ENCODE peak calls at places on chromosomes 12 and 14, in ten cellular contexts. K is HepG2, O is aorta, D is neuronal stem cell, V is foreskin fibroblast, X is tibial nerve, G is GM23338, S is psoas muscle, H is heart left ventricle, A is AG09309. U is an unnamed sample.

GRCh38 chr12:48351022-48351708 is 446 bp upstream of the ZNF641 start:
- DNase-seq in V (peak), X (peak), S (peak), H (no peak), K (peak), D (peak), G (peak), A (peak), O (peak), U (peak)

GRCh38 chr12:118418385-118419057 is 42.2 kb downstream of the SUDS3 start:
- DNase-seq in D (no peak), S (no peak), O (no peak), A (no peak), K (peak), H (no peak), V (no peak), X (no peak), G (no peak), U (no peak)

GRCh38 chr14:100873083-100873482 is 30.4 kb downstream of the RTL1 start:
- DNase-seq in H (peak), X (no peak), V (peak), G (no peak), K (no peak), A (no peak), O (peak), S (peak), D (no peak), U (no peak)

GRCh38 chr12:55296469-55296868 is at the start of gene OR6C6:
- DNase-seq in H (no peak), V (no peak), S (no peak), A (no peak), O (no peak), G (no peak), X (no peak), D (no peak), K (no peak), U (no peak)

GRCh38 chr12:43675048-43675904 is 83.3 kb downstream of the PUS7L start:
- DNase-seq in X (no peak), O (no peak), G (peak), S (no peak), K (no peak), H (peak), V (no peak), A (no peak), D (no peak), U (no peak)

GRCh38 chr14:105138021-105138541 is 30.5 kb downstream of the JAG2 start:
- DNase-seq in V (no peak), K (no peak), G (no peak), A (no peak), H (peak), D (no peak), O (peak), S (no peak), X (no peak), U (no peak)

GRCh38 chr12:132475304-132476037 is 14.5 kb upstream of the FBRSL1 start:
- DNase-seq in O (no peak), G (no peak), H (peak), D (no peak), X (no peak), K (no peak), S (peak), A (no peak), V (no peak), U (no peak)

GRCh38 chr12:54147186-54147585 is 41.6 kb downstream of the SMUG1 start:
- DNase-seq in A (no peak), V (peak), G (no peak), X (peak), S (no peak), D (no peak), H (no peak), K (no peak), O (peak), U (no peak)

GRCh38 chr14:77011226-77011762 is 17.2 kb downstream of the IRF2BPL start:
- DNase-seq in O (no peak), A (no peak), S (no peak), G (no peak), K (no peak), D (no peak), H (no peak), V (no peak), X (no peak), U (no peak)

GRCh38 chr14:28966416-28967233 is 200.0 kb downstream of the FOXG1 start:
- DNase-seq in X (no peak), K (no peak), V (no peak), G (no peak), H (no peak), O (no peak), S (no peak), D (no peak), A (no peak), U (no peak)

GRCh38 chr12:20486233-20486632 is 117.9 kb downstream of the PDE3A start:
- DNase-seq in S (no peak), V (peak), G (peak), X (no peak), K (no peak), H (no peak), D (no peak), A (no peak), O (no peak), U (no peak)

GRCh38 chr12:556498-556897 is 96.8 kb downstream of the B4GALNT3 start:
- DNase-seq in G (no peak), S (no peak), D (no peak), H (peak), K (no peak), X (no peak), O (no peak), A (no peak), V (no peak), U (no peak)

GRCh38 chr12:123223241-123223668 is 9.7 kb downstream of the MPHOSPH9 start:
- DNase-seq in H (no peak), D (no peak), X (no peak), V (no peak), G (no peak), O (no peak), A (no peak), K (no peak), S (no peak), U (no peak)

GRCh38 chr14:102930138-102930752 is 7.8 kb downstream of the AMN start:
- DNase-seq in S (peak), D (no peak), A (no peak), K (no peak), O (no peak), H (no peak), X (no peak), V (peak), G (peak), U (no peak)

GRCh38 chr14:75477881-75478280 is 44.4 kb upstream of the BATF start:
- DNase-seq in A (no peak), V (no peak), K (no peak), O (no peak), D (no peak), G (no peak), X (no peak), H (no peak), S (no peak), U (no peak)

GRCh38 chr14:20604291-20604690 is 13.1 kb upstream of the RNASE12 start:
- DNase-seq in K (no peak), X (no peak), A (no peak), H (no peak), V (no peak), S (no peak), G (no peak), O (no peak), D (no peak), U (no peak)

GRCh38 chr14:77603654-77604270 is 12.7 kb downstream of the SPTLC2 start:
- DNase-seq in S (peak), K (peak), D (no peak), V (peak), H (peak), A (no peak), G (no peak), O (no peak), X (no peak), U (no peak)

GRCh38 chr14:36281309-36281708 is 39.1 kb downstream of the MBIP start:
- DNase-seq in A (no peak), K (peak), H (no peak), D (no peak), O (no peak), S (no peak), G (peak), V (no peak), X (no peak), U (no peak)

GRCh38 chr12:128424931-128425431 is 158.0 kb downstream of the TMEM132C start:
- DNase-seq in S (no peak), K (no peak), D (no peak), G (no peak), O (no peak), A (no peak), H (no peak), V (no peak), X (no peak), U (no peak)

GRCh38 chr12:127926004-127926403 is 341.0 kb upstream of the TMEM132C start:
- DNase-seq in X (no peak), K (no peak), D (peak), V (peak), H (no peak), O (no peak), A (no peak), S (no peak), G (peak), U (no peak)

GRCh38 chr12:14289596-14289995 is 75.9 kb upstream of the ATF7IP start:
- DNase-seq in O (no peak), H (no peak), A (no peak), V (no peak), D (no peak), K (no peak), X (no peak), S (no peak), G (no peak), U (no peak)

GRCh38 chr12:132595183-132595582 is 15.2 kb downstream of the LRCOL1 start:
- DNase-seq in D (no peak), S (no peak), A (no peak), G (no peak), K (no peak), H (peak), O (no peak), V (no peak), X (no peak), U (no peak)

GRCh38 chr14:105877645-105878044 is 351.3 kb downstream of the TMEM121 start:
- DNase-seq in X (no peak), K (no peak), S (peak), V (no peak), O (peak), D (no peak), G (no peak), H (peak), A (no peak), U (no peak)

GRCh38 chr12:46318037-46318436 is 49.2 kb upstream of the SLC38A1 start:
- DNase-seq in X (no peak), D (no peak), V (no peak), K (no peak), S (no peak), G (no peak), O (no peak), H (no peak), A (no peak), U (no peak)

GRCh38 chr12:121142171-121142950 is 9.7 kb downstream of the P2RX7 start:
- DNase-seq in K (no peak), O (no peak), S (no peak), H (no peak), X (no peak), D (no peak), A (no peak), V (no peak), G (no peak), U (no peak)

GRCh38 chr12:121139301-121139700 is 6.6 kb downstream of the P2RX7 start:
- DNase-seq in S (no peak), D (no peak), K (no peak), G (no peak), V (no peak), H (no peak), X (no peak), A (no peak), O (no peak), U (no peak)

GRCh38 chr12:121144416-121144914 is 11.8 kb downstream of the P2RX7 start:
- DNase-seq in H (no peak), O (no peak), A (no peak), G (no peak), K (no peak), S (no peak), D (no peak), V (peak), X (no peak), U (peak)

GRCh38 chr12:121145221-121145620 is 12.5 kb downstream of the P2RX7 start:
- DNase-seq in A (no peak), K (no peak), H (no peak), G (no peak), D (no peak), X (no peak), S (no peak), O (no peak), V (peak), U (no peak)
- H3K4me3 ChIP-seq in A (no peak), K (no peak), H (no peak), G (no peak), D (no peak), X (no peak), S (no peak), O (no peak), V (no peak), U (no peak)

GRCh38 chr12:6964605-6965025 is 5.8 kb downstream of the PHB2 start:
- DNase-seq in A (no peak), G (no peak), S (no peak), X (no peak), D (no peak), V (no peak), K (no peak), H (no peak), O (peak), U (no peak)

GRCh38 chr12:6963741-6964446 is 6.6 kb downstream of the PHB2 start:
- DNase-seq in K (no peak), X (no peak), H (no peak), G (no peak), D (no peak), O (peak), V (no peak), A (no peak), S (no peak), U (no peak)

GRCh38 chr12:6966351-6966750 is 4.1 kb downstream of the PHB2 start:
- DNase-seq in S (no peak), V (peak), O (peak), X (no peak), K (no peak), G (no peak), H (no peak), A (no peak), D (no peak), U (no peak)

GRCh38 chr12:6965714-6966113 is 4.8 kb downstream of the PHB2 start:
- DNase-seq in O (peak), S (no peak), G (no peak), K (no peak), X (no peak), A (no peak), D (no peak), H (no peak), V (no peak), U (no peak)

DNA sequence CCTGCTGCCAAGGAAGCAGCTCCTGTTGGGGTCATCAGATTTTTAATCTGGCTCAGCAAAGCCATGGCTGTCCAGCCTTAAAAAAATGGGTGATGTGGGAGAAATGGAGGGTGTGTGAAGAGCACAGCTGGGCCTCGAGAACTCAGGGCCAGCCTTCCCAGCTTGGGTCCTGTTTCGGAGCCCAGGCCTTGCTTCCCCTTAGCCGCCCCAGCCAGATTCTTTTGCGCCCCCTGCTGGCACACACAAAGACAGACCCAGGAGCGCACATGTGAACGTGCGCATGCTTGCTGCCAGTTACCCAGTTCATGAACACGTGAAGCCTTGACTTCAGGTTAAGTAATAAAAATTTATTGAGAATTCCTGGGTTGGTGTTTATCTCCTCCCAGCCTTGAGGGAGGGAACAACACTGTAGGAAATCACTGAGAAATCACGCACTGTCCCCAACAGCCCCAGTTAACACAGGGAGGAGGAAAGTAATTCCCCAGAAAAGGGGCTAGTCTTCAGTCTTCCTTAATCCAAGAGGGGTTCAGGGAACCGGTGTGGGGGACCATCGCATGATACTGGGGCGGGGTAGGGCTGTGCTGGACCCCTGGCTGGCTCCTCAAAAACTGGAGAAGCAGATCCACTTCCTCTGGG is 5.3 kb downstream of the PHB2 start:
- DNase-seq in X (no peak), G (peak), O (peak), V (peak), D (peak), S (peak), K (peak), A (peak), H (peak), U (peak)
- H3K4me3 ChIP-seq in X (no peak), G (peak), O (no peak), V (no peak), D (no peak), S (no peak), K (no peak), A (no peak), H (no peak), U (no peak)

GRCh38 chr12:108637631-108638030 is 3.9 kb upstream of the SELPLG start:
- DNase-seq in A (no peak), O (no peak), X (no peak), D (no peak), V (no peak), K (no peak), G (no peak), H (no peak), S (no peak), U (no peak)
- H3K4me3 ChIP-seq in A (no peak), O (no peak), X (peak), D (no peak), V (no peak), K (no peak), G (peak), H (no peak), S (no peak), U (no peak)

DNA sequence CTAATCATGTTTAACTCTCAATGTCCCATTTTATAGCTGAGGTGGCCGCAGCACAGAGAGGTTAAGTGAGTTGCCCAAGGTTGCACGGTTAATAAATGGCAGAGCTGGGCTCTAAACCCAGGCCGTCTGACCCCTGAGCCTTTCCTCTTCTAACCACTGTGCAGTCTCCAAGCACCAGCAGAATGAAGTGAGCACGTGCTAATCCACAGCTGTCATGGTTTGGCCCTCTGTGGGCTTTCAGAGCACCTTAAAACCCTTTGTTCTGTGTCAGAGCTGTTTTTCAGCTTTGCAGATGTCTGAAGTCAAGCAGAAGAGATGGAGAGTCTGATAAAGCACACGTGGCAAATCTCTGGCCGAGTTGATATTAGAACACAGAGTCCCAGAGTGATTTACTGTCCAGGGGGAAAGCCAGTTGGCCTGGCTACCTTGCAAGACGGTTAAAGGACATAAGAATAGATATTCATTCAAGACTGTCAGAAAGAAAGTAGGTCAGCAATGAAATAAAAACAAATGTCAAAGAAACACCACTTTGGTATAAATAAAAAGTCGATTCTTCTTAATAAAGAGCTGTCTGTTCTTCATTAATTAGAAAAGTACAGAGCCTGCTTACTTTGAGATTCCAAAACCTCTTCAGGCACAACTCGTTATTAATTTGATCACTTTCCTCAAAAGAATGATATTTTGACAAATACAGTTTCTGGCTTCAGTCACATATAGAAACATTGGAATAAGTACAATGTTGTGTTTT is 107.3 kb downstream of the CRADD start:
- DNase-seq in S (peak), X (peak), K (peak), D (no peak), H (no peak), G (no peak), O (no peak), V (peak), A (no peak), U (peak)
- H3K4me3 ChIP-seq in S (peak), X (no peak), K (no peak), D (no peak), H (no peak), G (no peak), O (no peak), V (no peak), A (no peak), U (no peak)

GRCh38 chr12:122081697-122082221 is 3.2 kb downstream of the MLXIP start:
- DNase-seq in K (no peak), G (no peak), H (peak), S (no peak), O (peak), X (no peak), D (no peak), V (peak), A (no peak), U (no peak)

GRCh38 chr12:122085006-122085405 is 6.5 kb downstream of the MLXIP start:
- DNase-seq in G (no peak), O (peak), A (no peak), K (no peak), V (no peak), X (no peak), S (no peak), H (no peak), D (no peak), U (no peak)

GRCh38 chr12:122080149-122081107 is 1.9 kb downstream of the MLXIP start:
- DNase-seq in A (peak), S (peak), V (peak), O (peak), K (no peak), H (no peak), G (peak), D (no peak), X (peak), U (peak)

GRCh38 chr12:122081108-122081696 is 2.6 kb downstream of the MLXIP start:
- DNase-seq in A (no peak), O (peak), D (no peak), K (no peak), H (no peak), S (no peak), V (peak), G (no peak), X (no peak), U (no peak)

GRCh38 chr12:122082621-122083356 is 4.2 kb downstream of the MLXIP start:
- DNase-seq in G (no peak), D (no peak), H (no peak), V (no peak), X (no peak), A (no peak), K (no peak), S (no peak), O (peak), U (no peak)
- H3K4me3 ChIP-seq in G (no peak), D (no peak), H (peak), V (no peak), X (no peak), A (no peak), K (no peak), S (peak), O (no peak), U (no peak)